ENCODE peak calls at places on chromosomes 5 and 9, in five cellular contexts. Q is stimulated activated CD8-positive, alpha-beta memory T cell treated with anti-CD3 and anti-CD28 coated beads, Interleukin-7, amount 100 ng/mL, for 24 hours; R is HAP-1; H is body of pancreas; U is WERI-Rb-1. P is an unnamed sample.

GRCh38 chr9:131407717-131408195 is 13.9 kb downstream of the PRRC2B start:
- DNase-seq in Q (no peak), R (peak), H (peak), U (peak), P (no peak)

GRCh38 chr5:103511554-103511885 is 51.1 kb downstream of the NUDT12 start:
- DNase-seq in Q (no peak), R (no peak), H (no peak), U (no peak), P (peak)

GRCh38 chr5:171695804-171696203 is 89.8 kb upstream of the SMIM23 start:
- DNase-seq in Q (no peak), R (no peak), H (no peak), U (no peak), P (no peak)

GRCh38 chr9:94827584-94828304 is 101.2 kb downstream of the AOPEP start:
- DNase-seq in Q (no peak), R (no peak), H (no peak), U (no peak), P (peak)

GRCh38 chr9:7780261-7780988 is 19.2 kb downstream of the DMAC1 start:
- DNase-seq in Q (no peak), R (no peak), H (no peak), U (peak), P (no peak)

GRCh38 chr5:34905564-34905963 is 9.7 kb downstream of the RAD1 start:
- DNase-seq in Q (no peak), R (no peak), H (no peak), U (no peak), P (no peak)

GRCh38 chr5:5629579-5629978 is 207.1 kb downstream of the ICE1 start:
- DNase-seq in Q (no peak), R (no peak), H (no peak), U (no peak), P (no peak)

GRCh38 chr5:87924451-87924850 is 344.2 kb downstream of the TMEM161B start:
- DNase-seq in Q (no peak), R (no peak), H (no peak), U (no peak), P (no peak)

GRCh38 chr5:61949054-61949679 is 356.8 kb upstream of the KIF2A start:
- DNase-seq in Q (no peak), R (no peak), H (no peak), U (no peak), P (no peak)

GRCh38 chr5:73233461-73234151 is 60.6 kb downstream of the TMEM174 start:
- DNase-seq in Q (no peak), R (no peak), H (peak), U (peak), P (no peak)

GRCh38 chr5:39164529-39165402 is 54.6 kb downstream of the FYB1 start:
- DNase-seq in Q (no peak), R (no peak), H (no peak), U (no peak), P (peak)

GRCh38 chr5:56050566-56051292 is 56.0 kb upstream of the IL6ST start:
- DNase-seq in Q (no peak), R (no peak), H (no peak), U (no peak), P (no peak)

GRCh38 chr9:98210435-98210834 is 18.0 kb upstream of the CORO2A start:
- DNase-seq in Q (no peak), R (no peak), H (no peak), U (no peak), P (no peak)

GRCh38 chr9:131656356-131657030 is 83.4 kb downstream of the RAPGEF1 start:
- DNase-seq in Q (no peak), R (no peak), H (peak), U (no peak), P (no peak)

P was measured in LoVo.